ENCODE peak calls at places on chromosome 21, in seven cellular contexts. One of them, this sample, is unnamed.
A peak's percentile ranks its signal among the peaks of the same experiment; 100 is the strongest.

GRCh38 chr21:29725025-29725736 is 214.6 kb downstream of the GRIK1 start:
- DNase-seq in psoas muscle: no peak
- DNase-seq in heart right ventricle: no peak
- DNase-seq in cardiac muscle cell: no peak
- DNase-seq in tibial artery: no peak
- DNase-seq in AG04450: no peak
- DNase-seq in suprapubic skin: no peak
- DNase-seq in this sample: no peak

GRCh38 chr21:35607406-35607805 is 452.9 kb downstream of the SETD4 start:
- DNase-seq in psoas muscle: no peak
- DNase-seq in heart right ventricle: no peak
- DNase-seq in cardiac muscle cell: no peak
- DNase-seq in tibial artery: no peak
- DNase-seq in AG04450: no peak
- DNase-seq in suprapubic skin: no peak
- DNase-seq in this sample: no peak

GRCh38 chr21:26224351-26224750 is 53.8 kb upstream of the APP start:
- DNase-seq in psoas muscle: no peak
- DNase-seq in heart right ventricle: no peak
- DNase-seq in cardiac muscle cell: no peak
- DNase-seq in tibial artery: no peak
- DNase-seq in AG04450: no peak
- DNase-seq in suprapubic skin: no peak
- DNase-seq in this sample: no peak

GRCh38 chr21:41442496-41443186 is 16.6 kb downstream of the MX1 start:
- DNase-seq in psoas muscle: no peak
- DNase-seq in heart right ventricle: no peak
- DNase-seq in cardiac muscle cell: no peak
- DNase-seq in tibial artery: no peak
- DNase-seq in AG04450: no peak
- DNase-seq in suprapubic skin: no peak
- DNase-seq in this sample: no peak

GRCh38 chr21:33299181-33299752 is 25.5 kb upstream of the IFNAR1 start:
- DNase-seq in psoas muscle: no peak
- DNase-seq in heart right ventricle: no peak
- DNase-seq in cardiac muscle cell: no peak
- DNase-seq in tibial artery: no peak
- DNase-seq in AG04450: no peak
- DNase-seq in suprapubic skin: no peak
- DNase-seq in this sample: no peak

GRCh38 chr21:34154878-34155277 is 81.5 kb downstream of the MRPS6 start:
- DNase-seq in psoas muscle: no peak
- DNase-seq in heart right ventricle: no peak
- DNase-seq in cardiac muscle cell: no peak
- DNase-seq in tibial artery: no peak
- DNase-seq in AG04450: no peak
- DNase-seq in suprapubic skin: no peak
- DNase-seq in this sample: no peak

GRCh38 chr21:46097826-46098286 is at the start of gene COL6A2:
- DNase-seq in psoas muscle: peak; percentile 74
- DNase-seq in heart right ventricle: peak; percentile 77
- DNase-seq in cardiac muscle cell: peak; percentile 77
- DNase-seq in tibial artery: peak; percentile 62
- DNase-seq in AG04450: no peak
- DNase-seq in suprapubic skin: no peak
- DNase-seq in this sample: peak; percentile 51

GRCh38 chr21:24369278-24369677 is 1238.0 kb downstream of the MRPL39 start:
- DNase-seq in psoas muscle: no peak
- DNase-seq in heart right ventricle: no peak
- DNase-seq in cardiac muscle cell: no peak
- DNase-seq in tibial artery: no peak
- DNase-seq in AG04450: no peak
- DNase-seq in suprapubic skin: no peak
- DNase-seq in this sample: no peak

GRCh38 chr21:42381347-42381984 is 14.4 kb downstream of the TMPRSS3 start:
- DNase-seq in psoas muscle: no peak
- DNase-seq in heart right ventricle: no peak
- DNase-seq in cardiac muscle cell: peak; percentile 50
- DNase-seq in tibial artery: no peak
- DNase-seq in AG04450: no peak
- DNase-seq in suprapubic skin: no peak
- DNase-seq in this sample: no peak

GRCh38 chr21:17231124-17231523 is 281.7 kb upstream of the CXADR start:
- DNase-seq in psoas muscle: no peak
- DNase-seq in heart right ventricle: no peak
- DNase-seq in cardiac muscle cell: no peak
- DNase-seq in tibial artery: no peak
- DNase-seq in AG04450: no peak
- DNase-seq in suprapubic skin: no peak
- DNase-seq in this sample: no peak

GRCh38 chr21:42429856-42430255 is 26.2 kb downstream of the UBASH3A start:
- DNase-seq in psoas muscle: no peak
- DNase-seq in heart right ventricle: no peak
- DNase-seq in cardiac muscle cell: peak; percentile 5
- DNase-seq in tibial artery: no peak
- DNase-seq in AG04450: no peak
- DNase-seq in suprapubic skin: peak; percentile 22
- DNase-seq in this sample: no peak

GRCh38 chr21:33042812-33043211 is 17.1 kb downstream of the OLIG2 start:
- DNase-seq in psoas muscle: no peak
- DNase-seq in heart right ventricle: no peak
- DNase-seq in cardiac muscle cell: peak; percentile 91
- DNase-seq in tibial artery: no peak
- DNase-seq in AG04450: peak; percentile 85
- DNase-seq in suprapubic skin: no peak
- DNase-seq in this sample: no peak

DNA sequence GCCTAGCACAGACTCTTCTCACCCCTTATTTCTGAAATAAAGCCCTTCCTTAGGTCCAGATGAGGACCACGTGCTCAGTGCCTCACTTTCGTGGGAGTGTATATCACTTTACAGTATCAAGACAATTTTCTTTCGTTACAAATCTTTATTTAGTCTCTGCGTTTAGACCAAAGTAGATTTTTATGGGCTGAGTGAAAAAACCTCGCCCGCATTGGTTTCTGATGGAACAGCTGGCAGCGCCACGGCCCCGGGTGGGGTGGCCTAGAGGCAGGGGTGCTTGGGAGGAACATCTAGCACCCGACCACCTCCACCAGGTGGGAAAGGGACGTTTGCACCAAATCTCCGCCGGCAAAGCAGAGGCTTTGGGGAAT is 7.6 kb downstream of the SIM2 start:
- DNase-seq in psoas muscle: no peak
- DNase-seq in heart right ventricle: no peak
- DNase-seq in cardiac muscle cell: no peak
- DNase-seq in tibial artery: no peak
- DNase-seq in AG04450: no peak
- DNase-seq in suprapubic skin: no peak
- DNase-seq in this sample: no peak
- H3K27ac ChIP-seq in psoas muscle: no peak overlapping the region
- H3K27ac ChIP-seq in heart right ventricle: no peak overlapping the region
- H3K27ac ChIP-seq in cardiac muscle cell: no peak overlapping the region
- H3K27ac ChIP-seq in tibial artery: no peak overlapping the region
- H3K27ac ChIP-seq in AG04450: no peak overlapping the region
- H3K27ac ChIP-seq in suprapubic skin: no peak overlapping the region
- H3K27ac ChIP-seq in this sample: no peak overlapping the region

DNA sequence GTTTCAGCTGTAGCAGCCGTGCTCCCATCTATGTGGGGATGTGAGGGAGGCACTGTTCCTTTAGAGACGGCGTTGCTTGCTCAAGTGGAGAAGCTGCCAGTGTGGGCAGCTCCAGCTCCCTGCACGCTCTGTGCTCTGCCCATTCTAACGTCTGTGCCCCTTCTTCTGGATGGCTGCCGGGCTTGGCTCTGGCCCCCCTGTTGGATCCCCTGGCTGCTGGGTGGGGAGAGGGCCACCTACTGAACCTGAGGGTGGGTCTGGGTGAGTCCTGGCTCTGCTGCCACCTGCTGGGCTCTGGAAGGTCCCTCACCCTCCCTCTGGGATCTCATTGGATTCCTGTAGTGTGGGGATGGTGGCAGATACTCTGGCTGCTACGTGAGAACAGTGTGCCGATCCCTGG is 5.0 kb downstream of the PFKL start:
- DNase-seq in psoas muscle: no peak
- DNase-seq in heart right ventricle: no peak
- DNase-seq in cardiac muscle cell: peak; percentile 56
- DNase-seq in tibial artery: no peak
- DNase-seq in AG04450: no peak
- DNase-seq in suprapubic skin: no peak
- DNase-seq in this sample: peak; percentile 41
- H3K27ac ChIP-seq in psoas muscle: no peak overlapping the region
- H3K27ac ChIP-seq in heart right ventricle: no peak overlapping the region
- H3K27ac ChIP-seq in cardiac muscle cell: no peak overlapping the region
- H3K27ac ChIP-seq in tibial artery: no peak overlapping the region
- H3K27ac ChIP-seq in AG04450: no peak overlapping the region
- H3K27ac ChIP-seq in suprapubic skin: no peak overlapping the region
- H3K27ac ChIP-seq in this sample: no peak overlapping the region

GRCh38 chr21:27571706-27572105 is 604.8 kb upstream of the ADAMTS5 start:
- DNase-seq in psoas muscle: no peak
- DNase-seq in heart right ventricle: no peak
- DNase-seq in cardiac muscle cell: no peak
- DNase-seq in tibial artery: no peak
- DNase-seq in AG04450: peak; percentile 20
- DNase-seq in suprapubic skin: no peak
- DNase-seq in this sample: no peak
- H3K27ac ChIP-seq in psoas muscle: peak overlapping the region; percentile 47
- H3K27ac ChIP-seq in heart right ventricle: no peak overlapping the region
- H3K27ac ChIP-seq in cardiac muscle cell: no peak overlapping the region
- H3K27ac ChIP-seq in tibial artery: no peak overlapping the region
- H3K27ac ChIP-seq in AG04450: peak overlapping the region; percentile 54
- H3K27ac ChIP-seq in suprapubic skin: no peak overlapping the region
- H3K27ac ChIP-seq in this sample: no peak overlapping the region

GRCh38 chr21:39221997-39222486 is 38.8 kb upstream of the PSMG1 start:
- DNase-seq in psoas muscle: no peak
- DNase-seq in heart right ventricle: no peak
- DNase-seq in cardiac muscle cell: no peak
- DNase-seq in tibial artery: no peak
- DNase-seq in AG04450: no peak
- DNase-seq in suprapubic skin: no peak
- DNase-seq in this sample: no peak
- H3K27ac ChIP-seq in psoas muscle: no peak overlapping the region
- H3K27ac ChIP-seq in heart right ventricle: no peak overlapping the region
- H3K27ac ChIP-seq in cardiac muscle cell: no peak overlapping the region
- H3K27ac ChIP-seq in tibial artery: no peak overlapping the region
- H3K27ac ChIP-seq in AG04450: no peak overlapping the region
- H3K27ac ChIP-seq in suprapubic skin: no peak overlapping the region
- H3K27ac ChIP-seq in this sample: no peak overlapping the region

GRCh38 chr21:44817914-44818635 is at the start of gene SUMO3:
- DNase-seq in psoas muscle: peak; percentile 91
- DNase-seq in heart right ventricle: peak; percentile 85
- DNase-seq in cardiac muscle cell: peak; percentile 86
- DNase-seq in tibial artery: peak; percentile 73
- DNase-seq in AG04450: peak; percentile 42
- DNase-seq in suprapubic skin: peak; percentile 82
- DNase-seq in this sample: peak; percentile 75
- H3K27ac ChIP-seq in psoas muscle: peak within 1 kb of the TSS; percentile 92
- H3K27ac ChIP-seq in heart right ventricle: peak within 1 kb of the TSS; percentile 37
- H3K27ac ChIP-seq in cardiac muscle cell: peak within 1 kb of the TSS; percentile 70
- H3K27ac ChIP-seq in tibial artery: peak within 1 kb of the TSS; percentile 86
- H3K27ac ChIP-seq in AG04450: no peak within 1 kb of the TSS
- H3K27ac ChIP-seq in suprapubic skin: peak within 1 kb of the TSS; percentile 91
- H3K27ac ChIP-seq in this sample: peak within 1 kb of the TSS; percentile 80

This sample was measured in CD8-positive, alpha-beta memory T cell.